ENCODE peak calls at places on chromosomes 7 and 10, in four cellular contexts. I is upper lobe of right lung, V is choroid plexus epithelial cell, B is fibroblast of mammary gland. H is an unnamed sample.

GRCh38 chr7:7792089-7792488 is 73.7 kb upstream of the RPA3 start:
- DNase-seq in V (peak; percentile 37), I (no peak), B (peak; percentile 23), H (peak; percentile 61)

GRCh38 chr10:20709708-20710107 is 187.4 kb downstream of the NEBL start:
- DNase-seq in I (no peak), V (no peak), B (no peak), H (no peak)

GRCh38 chr10:43205681-43206390 is 61.0 kb downstream of the RASGEF1A start:
- DNase-seq in V (no peak), B (no peak), I (peak; percentile 56), H (no peak)

GRCh38 chr7:47968852-47969774 is 10.3 kb downstream of the HUS1 start:
- DNase-seq in V (peak; percentile 86), B (peak; percentile 64), I (no peak), H (peak; percentile 52)

GRCh38 chr10:84156768-84157167 is 16.8 kb upstream of the GPR15LG start:
- DNase-seq in B (peak; percentile 47), V (no peak), I (no peak), H (peak; percentile 3)

GRCh38 chr7:71784180-71784579 is 628.0 kb downstream of the CALN1 start:
- DNase-seq in I (no peak), V (no peak), B (no peak), H (no peak)

GRCh38 chr10:123636598-123637325 is 29.4 kb upstream of the GPR26 start:
- DNase-seq in V (no peak), I (no peak), B (peak; percentile 5), H (no peak)

GRCh38 chr10:74642901-74643585 is 183.4 kb upstream of the KAT6B start:
- DNase-seq in B (no peak), I (no peak), V (no peak), H (no peak)

GRCh38 chr7:107103369-107103768 is 58.9 kb downstream of the PRKAR2B start:
- DNase-seq in B (no peak), I (no peak), V (no peak), H (peak; percentile 5)

GRCh38 chr7:157520249-157520648 is 183.4 kb downstream of the DNAJB6 start:
- DNase-seq in V (no peak), B (no peak), I (peak; percentile 42), H (no peak)

GRCh38 chr10:117860823-117861222 is 185.9 kb downstream of the RAB11FIP2 start:
- DNase-seq in I (no peak), V (peak; percentile 62), B (peak; percentile 53), H (peak; percentile 35)

GRCh38 chr10:131722525-131723264 is 178.1 kb upstream of the PPP2R2D start:
- DNase-seq in I (peak; percentile 17), B (no peak), V (no peak), H (no peak)

GRCh38 chr10:131127122-131127589 is 184.4 kb downstream of the TCERG1L start:
- DNase-seq in I (no peak), B (no peak), V (no peak), H (no peak)

GRCh38 chr10:49230004-49230403 is 41.8 kb upstream of the TMEM273 start:
- DNase-seq in V (no peak), I (no peak), B (no peak), H (no peak)

GRCh38 chr10:132148261-132149251 is 38.2 kb upstream of the DPYSL4 start:
- DNase-seq in I (peak; percentile 54), B (no peak), V (no peak), H (no peak)

GRCh38 chr10:76550806-76551205 is 1086.8 kb downstream of the KCNMA1 start:
- DNase-seq in I (no peak), V (peak; percentile 62), B (peak; percentile 1), H (peak; percentile 58)

GRCh38 chr10:12308102-12308501 is 41.2 kb upstream of the CAMK1D start:
- DNase-seq in I (no peak), V (no peak), B (no peak), H (peak; percentile 8)

GRCh38 chr10:112230325-112230988 is 46.9 kb upstream of the GPAM start:
- DNase-seq in V (peak; percentile 44), I (no peak), B (peak; percentile 42), H (peak; percentile 37)

DNA sequence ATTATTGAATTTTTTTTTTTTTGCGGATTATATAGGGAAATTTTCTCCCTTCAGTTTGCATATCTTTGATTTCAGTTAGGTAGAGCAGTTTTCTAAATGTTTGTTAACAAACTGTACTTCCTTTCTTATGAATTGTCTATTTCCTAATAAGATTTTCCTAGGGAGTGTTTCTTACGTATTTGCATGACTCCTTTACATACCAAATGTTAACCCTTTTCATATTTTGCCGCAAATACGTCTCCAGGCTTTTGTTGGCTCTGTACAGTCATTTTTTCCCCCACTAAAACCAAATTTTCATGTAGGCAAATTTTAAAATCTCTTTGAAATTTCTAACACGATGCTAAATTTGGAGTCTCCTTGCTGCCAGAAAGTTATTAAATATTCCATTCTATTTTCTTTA is 1.9 kb upstream of the FRAT2 start:
- DNase-seq in I (no peak), B (peak; percentile 28), V (peak; percentile 38), H (peak; percentile 17)
- H3K4me3 ChIP-seq in I (no peak overlapping the region), B (no peak overlapping the region), V (no peak overlapping the region), H (no peak overlapping the region)

DNA sequence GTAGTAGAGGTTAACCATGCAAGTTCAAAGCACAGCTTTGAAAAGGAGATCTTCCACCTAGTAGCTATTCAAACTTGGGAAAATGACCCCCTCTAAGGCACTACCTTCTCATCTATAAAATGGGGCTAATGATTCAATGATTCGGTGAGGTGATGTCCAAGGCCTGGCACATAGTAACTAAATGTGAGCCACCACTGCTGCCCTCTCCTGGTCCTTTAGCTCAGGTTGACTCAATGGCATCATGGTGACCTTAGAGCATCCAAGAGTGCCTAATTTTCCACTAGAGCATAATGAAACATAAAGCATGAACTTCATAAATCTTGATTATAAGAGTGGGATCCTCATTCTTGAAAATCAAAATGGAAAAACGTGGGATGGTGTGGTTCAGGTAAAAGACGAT is 16.3 kb upstream of the PLCE1 start:
- DNase-seq in V (no peak), I (no peak), B (no peak), H (no peak)
- TF ChIP-seq CTCF in V (no peak), I (no peak), B (peak; percentile 4), H (no peak)

GRCh38 chr10:27482984-27483956 is 20.8 kb upstream of the RAB18 start:
- DNase-seq in B (peak; percentile 35), I (no peak), V (peak; percentile 12), H (peak; percentile 44)
- H3K4me3 ChIP-seq in B (no peak overlapping the region), I (no peak overlapping the region), V (no peak overlapping the region), H (no peak overlapping the region)

GRCh38 chr10:119197921-119198320 is 9.4 kb upstream of the GRK5 start:
- DNase-seq in I (no peak), V (peak; percentile 47), B (peak; percentile 69), H (peak; percentile 90)

GRCh38 chr10:119199231-119199992 is 8.0 kb upstream of the GRK5 start:
- DNase-seq in I (no peak), B (peak; percentile 86), V (peak; percentile 96), H (peak; percentile 86)

GRCh38 chr10:119201233-119201632 is 6.1 kb upstream of the GRK5 start:
- DNase-seq in B (no peak), I (no peak), V (no peak), H (no peak)

GRCh38 chr10:119203006-119203405 is 4.4 kb upstream of the GRK5 start:
- DNase-seq in B (peak; percentile 38), V (peak; percentile 57), I (no peak), H (peak; percentile 71)

DNA sequence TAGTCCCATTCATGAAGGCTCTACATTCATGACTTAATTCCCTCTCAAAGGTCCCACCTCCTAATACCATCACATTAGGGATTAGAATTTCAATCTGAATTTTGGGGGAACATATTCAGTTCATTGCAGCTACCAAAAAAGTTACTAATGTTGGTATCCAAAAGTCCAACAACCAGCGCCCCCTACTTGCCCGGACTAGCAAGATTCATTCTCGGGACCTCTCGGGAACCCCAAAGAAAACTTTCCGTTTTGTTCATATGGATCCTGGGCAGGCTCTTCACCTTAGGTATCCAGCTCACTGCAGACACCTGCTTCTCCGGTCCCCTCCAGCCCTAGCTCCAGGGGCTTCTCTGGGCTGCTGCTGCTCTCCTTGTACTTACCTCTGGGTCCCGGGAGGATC is 8.9 kb upstream of the GRK5 start:
- DNase-seq in V (peak; percentile 47), I (no peak), B (no peak), H (no peak)
- TF ChIP-seq CTCF in V (peak; percentile 71), I (peak; percentile 37), B (peak; percentile 45), H (peak; percentile 52)

DNA sequence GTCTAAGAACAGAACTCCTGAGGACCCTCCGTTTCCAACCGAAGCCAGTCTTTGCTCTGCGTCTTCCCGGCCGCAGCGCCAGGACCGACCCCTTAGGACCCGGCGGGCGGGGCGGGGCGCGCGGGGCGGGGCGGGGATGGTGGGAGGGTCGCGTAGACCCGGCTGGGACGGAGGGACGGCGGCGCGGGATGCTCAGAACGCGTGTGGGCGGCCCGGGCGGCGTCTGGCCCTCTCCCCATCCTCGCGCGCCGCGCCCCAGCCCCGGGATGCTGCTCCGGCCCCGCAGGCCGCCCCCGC is at the start of gene UTF1:
- DNase-seq in I (no peak), B (no peak), V (no peak), H (no peak)
- H3K4me3 ChIP-seq in I (no peak within 1 kb of the TSS), B (no peak within 1 kb of the TSS), V (no peak within 1 kb of the TSS), H (no peak within 1 kb of the TSS)

GRCh38 chr10:27748586-27748985 is 3.0 kb upstream of the MKX start:
- DNase-seq in V (no peak), I (no peak), B (no peak), H (no peak)

GRCh38 chr10:27745719-27746363 is at the start of gene MKX:
- DNase-seq in V (no peak), B (peak; percentile 48), I (peak; percentile 78), H (peak; percentile 73)

GRCh38 chr10:27745380-27745718 is 270 bp downstream of the MKX start:
- DNase-seq in V (no peak), B (no peak), I (no peak), H (no peak)

GRCh38 chr10:27746364-27747095 is 911 bp upstream of the MKX start:
- DNase-seq in I (no peak), B (no peak), V (no peak), H (no peak)

DNA sequence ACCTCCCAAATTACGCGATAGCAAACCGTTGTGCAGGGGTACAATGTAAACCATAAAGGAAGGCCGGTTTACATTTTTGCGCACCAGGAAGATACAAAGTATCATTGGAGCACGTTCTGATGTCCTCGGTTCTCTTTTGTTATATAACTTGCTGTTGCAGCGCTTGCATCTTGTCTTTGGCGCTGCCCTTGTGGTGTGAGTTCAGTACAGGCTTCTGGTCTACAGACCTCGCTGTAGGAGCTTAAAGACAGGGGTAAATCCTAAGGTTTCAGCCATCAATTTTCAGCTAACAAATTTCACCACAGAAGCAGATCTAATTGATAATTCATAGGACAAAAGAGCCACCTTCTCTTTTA is 1.5 kb upstream of the MKX start:
- DNase-seq in V (no peak), B (no peak), I (no peak), H (peak; percentile 16)
- TF ChIP-seq CTCF in V (no peak), B (no peak), I (no peak), H (no peak)

H was measured in AG10803.